ENCODE peak calls at places on chromosome 19, in seven cellular contexts. R is uterus, L is right lobe of liver, I is left ventricle myocardium inferior, U is HCT116, F is hepatocyte, D is tibial artery. Z is an unnamed sample. For H3K27me3 and H3K4me1, the result is how much of the 10 kb centered on the place peaks cover.

GRCh38 chr19:892243-892996 is 567 bp downstream of the MED16 start:
- DNase-seq in R (no peak), L (peak), I (no peak), U (no peak), F (no peak), D (no peak), Z (no peak)

GRCh38 chr19:38478273-38478971 is 44.9 kb downstream of the RYR1 start:
- DNase-seq in R (no peak), L (no peak), I (no peak), U (peak), F (no peak), D (no peak), Z (no peak)

GRCh38 chr19:50486823-50487515 is 10.3 kb upstream of the GARIN5A start:
- DNase-seq in R (no peak), L (no peak), I (no peak), U (peak), F (no peak), D (no peak), Z (no peak)

GRCh38 chr19:51546650-51547396 is 15.4 kb upstream of the SIGLEC6 start:
- DNase-seq in R (no peak), L (no peak), I (no peak), U (no peak), F (no peak), D (no peak), Z (no peak)

GRCh38 chr19:27828781-27829275 is 1384.1 kb downstream of the UQCRFS1 start:
- DNase-seq in R (no peak), L (no peak), I (no peak), U (no peak), F (no peak), D (no peak), Z (no peak)

GRCh38 chr19:48881741-48882657 is 9.8 kb downstream of the PPP1R15A start:
- DNase-seq in R (no peak), L (no peak), I (no peak), U (no peak), F (peak), D (no peak), Z (peak)

GRCh38 chr19:49114630-49115363 is 627 bp downstream of the LIN7B start:
- DNase-seq in R (peak), L (peak), I (peak), U (no peak), F (peak), D (peak), Z (peak)

GRCh38 chr19:38564981-38565685 is 52.6 kb downstream of the MAP4K1 start:
- DNase-seq in R (no peak), L (no peak), I (no peak), U (no peak), F (peak), D (no peak), Z (no peak)

GRCh38 chr19:17488593-17489391 is 18.5 kb downstream of the SLC27A1 start:
- DNase-seq in R (peak), L (peak), I (peak), U (peak), F (peak), D (peak), Z (no peak)

GRCh38 chr19:4533835-4534424 is 1.1 kb downstream of the PLIN5 start:
- DNase-seq in R (no peak), L (no peak), I (no peak), U (no peak), F (no peak), D (no peak), Z (no peak)

GRCh38 chr19:51311388-51312257 is at the start of gene IGLON5:
- DNase-seq in R (no peak), L (no peak), I (no peak), U (no peak), F (peak), D (no peak), Z (no peak)

GRCh38 chr19:14114854-14115253 is 2.7 kb downstream of the PRKACA start:
- DNase-seq in R (no peak), L (peak), I (peak), U (no peak), F (no peak), D (no peak), Z (no peak)

GRCh38 chr19:20565321-20566018 is at the start of gene ZNF737:
- DNase-seq in R (peak), L (peak), I (peak), U (no peak), F (peak), D (peak), Z (no peak)

GRCh38 chr19:1451916-1452801 is 2.2 kb downstream of the APC2 start:
- DNase-seq in R (no peak), L (no peak), I (no peak), U (no peak), F (no peak), D (no peak), Z (no peak)

GRCh38 chr19:19461671-19462622 is 53.4 kb downstream of the TSSK6 start:
- DNase-seq in R (peak), L (no peak), I (peak), U (no peak), F (peak), D (peak), Z (no peak)

GRCh38 chr19:30367421-30367820 is 4.8 kb upstream of the ZNF536 start:
- DNase-seq in R (no peak), L (no peak), I (no peak), U (no peak), F (no peak), D (peak), Z (no peak)

GRCh38 chr19:7944177-7944761 is 803 bp upstream of the TIMM44 start:
- DNase-seq in R (peak), L (peak), I (peak), U (peak), F (peak), D (peak), Z (peak)

GRCh38 chr19:58386576-58387337 is at the start of gene RPS5:
- DNase-seq in R (peak), L (peak), I (peak), U (peak), F (peak), D (peak), Z (peak)

GRCh38 chr19:58385313-58386165 is 1.5 kb upstream of the RPS5 start:
- DNase-seq in R (no peak), L (no peak), I (no peak), U (no peak), F (no peak), D (no peak), Z (no peak)

GRCh38 chr19:58388175-58388526 is 1.1 kb downstream of the RPS5 start:
- DNase-seq in R (no peak), L (no peak), I (no peak), U (no peak), F (no peak), D (no peak), Z (no peak)

GRCh38 chr19:58386166-58386575 is 898 bp upstream of the RPS5 start:
- DNase-seq in R (no peak), L (no peak), I (no peak), U (no peak), F (no peak), D (no peak), Z (no peak)

GRCh38 chr19:58387338-58388174 is 487 bp downstream of the RPS5 start:
- DNase-seq in R (no peak), L (no peak), I (no peak), U (no peak), F (no peak), D (no peak), Z (no peak)
- H3K27ac ChIP-seq in R (peak), L (peak), I (peak), U (peak), F (peak), D (peak), Z (peak)

GRCh38 chr19:8973501-8974091 is 36.6 kb downstream of the MUC16 start:
- DNase-seq in R (no peak), L (no peak), I (no peak), U (no peak), F (peak), D (no peak), Z (no peak)
- H3K27me3 ChIP-seq in R (under half), L (under half), I (under half), U (under half), F (under half), D (under half), Z (under half)

GRCh38 chr19:41306394-41306793 is 3.6 kb upstream of the CCDC97 start:
- DNase-seq in R (no peak), L (no peak), I (no peak), U (no peak), F (no peak), D (no peak), Z (no peak)
- H3K4me1 ChIP-seq in R (under half), L (under half), I (half or more), U (under half), F (under half), D (under half), Z (under half)

GRCh38 chr19:15328312-15328711 is 4.0 kb downstream of the BRD4 start:
- DNase-seq in R (no peak), L (no peak), I (no peak), U (no peak), F (no peak), D (no peak), Z (no peak)

GRCh38 chr19:15324791-15325519 is 7.4 kb downstream of the BRD4 start:
- DNase-seq in R (no peak), L (peak), I (no peak), U (no peak), F (no peak), D (no peak), Z (no peak)

GRCh38 chr19:15320118-15320517 is 12.2 kb downstream of the BRD4 start:
- DNase-seq in R (no peak), L (no peak), I (no peak), U (no peak), F (no peak), D (no peak), Z (no peak)

GRCh38 chr19:15321739-15322138 is 10.6 kb downstream of the BRD4 start:
- DNase-seq in R (no peak), L (no peak), I (no peak), U (no peak), F (no peak), D (no peak), Z (no peak)

GRCh38 chr19:15323496-15324235 is 8.7 kb downstream of the BRD4 start:
- DNase-seq in R (peak), L (peak), I (peak), U (no peak), F (peak), D (peak), Z (no peak)
- H3K27ac ChIP-seq in R (peak), L (peak), I (peak), U (no peak), F (peak), D (peak), Z (no peak)

GRCh38 chr19:58352760-58353671 is at the start of gene A1BG:
- DNase-seq in R (no peak), L (peak), I (no peak), U (no peak), F (no peak), D (no peak), Z (no peak)
- H3K27me3 ChIP-seq in R (under half), L (under half), I (half or more), U (under half), F (under half), D (under half), Z (under half)

DNA sequence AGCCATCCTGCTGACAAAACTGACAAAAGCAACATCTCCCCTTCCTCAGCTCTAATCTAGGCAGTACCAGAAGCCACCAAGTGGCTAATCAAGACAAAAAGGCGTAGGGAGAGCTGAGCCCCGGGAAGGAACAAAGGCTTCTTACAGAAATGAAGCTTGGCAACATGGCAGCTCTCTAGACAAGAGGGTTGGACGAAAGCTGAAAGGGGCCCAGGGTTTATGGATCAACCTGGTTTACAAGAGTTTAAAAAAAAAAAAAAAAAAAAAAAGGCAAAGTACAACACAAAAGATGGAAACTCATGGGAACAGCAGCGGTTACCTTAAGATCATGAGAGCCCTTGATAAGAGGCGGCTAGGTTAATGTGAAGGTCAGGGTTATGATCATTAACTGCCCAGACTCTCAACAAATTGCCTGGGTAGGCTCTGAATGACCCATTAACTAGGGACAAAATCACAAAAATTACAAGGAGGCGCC is 14.0 kb downstream of the ZC3H4 start:
- DNase-seq in R (no peak), L (no peak), I (no peak), U (no peak), F (no peak), D (no peak), Z (no peak)
- H3K4me1 ChIP-seq in R (under half), L (under half), I (half or more), U (under half), F (half or more), D (half or more), Z (under half)